ENCODE peak calls at places on chromosome 12, in nine cellular contexts. A is heart right ventricle, P is colonic mucosa, Q is left ventricle myocardium inferior, R is right atrium auricular region, Z is ascending aorta, N is aorta, Y is pancreas, G is esophagus muscularis mucosa. W is an unnamed sample.

GRCh38 chr12:131090254-131091210 is 136.8 kb downstream of the ADGRD1 start:
- DNase-seq in P (no peak), Y (peak), N (peak), A (no peak), R (no peak), G (no peak), Q (no peak), Z (peak), W (peak)

GRCh38 chr12:96157427-96157826 is 36.7 kb upstream of the ELK3 start:
- DNase-seq in A (no peak), P (no peak), G (no peak), N (no peak), Z (no peak), R (no peak), Y (no peak), Q (no peak), W (no peak)

GRCh38 chr12:88339254-88339949 is 197.3 kb downstream of the TMTC3 start:
- DNase-seq in Z (no peak), Y (no peak), A (no peak), N (no peak), P (no peak), G (no peak), Q (no peak), R (no peak), W (no peak)

GRCh38 chr12:25054783-25055144 is 105.9 kb upstream of the BCAT1 start:
- DNase-seq in N (no peak), P (no peak), Q (no peak), Y (no peak), A (no peak), R (no peak), Z (no peak), G (no peak), W (no peak)

GRCh38 chr12:47281667-47282171 is 202.0 kb upstream of the AMIGO2 start:
- DNase-seq in P (no peak), R (no peak), Q (no peak), G (no peak), N (no peak), A (no peak), Z (no peak), Y (no peak), W (no peak)

GRCh38 chr12:130448044-130448821 is 110.5 kb downstream of the PIWIL1 start:
- DNase-seq in P (no peak), A (no peak), Z (no peak), Y (no peak), R (no peak), Q (no peak), G (no peak), N (no peak), W (peak)

GRCh38 chr12:80192087-80192486 is 92.8 kb downstream of the OTOGL start:
- DNase-seq in N (no peak), Q (no peak), Y (no peak), A (no peak), Z (no peak), R (no peak), P (no peak), G (no peak), W (no peak)

GRCh38 chr12:42716521-42716920 is 127.0 kb upstream of the PRICKLE1 start:
- DNase-seq in P (no peak), R (no peak), Q (no peak), A (no peak), Z (no peak), G (no peak), N (no peak), Y (no peak), W (no peak)

GRCh38 chr12:45286621-45287020 is 70.7 kb downstream of the ANO6 start:
- DNase-seq in R (no peak), N (no peak), G (no peak), Z (no peak), A (no peak), P (no peak), Q (no peak), Y (no peak), W (no peak)

GRCh38 chr12:48004039-48004940 is at the start of gene COL2A1:
- DNase-seq in A (no peak), Q (no peak), P (no peak), N (no peak), Z (no peak), Y (no peak), R (no peak), G (no peak), W (no peak)

DNA sequence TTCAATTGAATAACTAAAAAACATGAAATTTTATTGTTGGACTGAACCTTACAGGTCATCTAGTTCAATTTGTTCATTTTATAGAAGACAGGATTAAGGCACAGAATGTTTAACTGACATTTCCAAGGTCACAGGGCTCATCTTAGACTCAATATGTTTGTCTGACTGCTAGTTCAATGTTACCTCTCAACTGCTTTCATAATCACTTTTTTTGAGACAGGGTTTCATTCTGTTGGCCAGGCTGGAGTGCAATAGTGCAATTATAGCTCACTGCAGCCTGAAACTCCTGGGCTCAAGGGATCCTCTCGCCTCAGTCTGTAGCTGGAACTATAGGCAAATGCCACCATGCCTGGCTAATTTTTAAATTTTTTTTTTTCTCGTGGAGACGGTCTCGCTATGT is 24.4 kb upstream of the ITGA5 start:
- DNase-seq in R (no peak), A (no peak), Z (no peak), Q (no peak), N (no peak), P (no peak), Y (no peak), G (no peak), W (no peak)
- H3K27ac ChIP-seq in R (no peak), A (no peak), Z (no peak), Q (no peak), N (no peak), P (no peak), Y (no peak), G (no peak), W (no peak)

GRCh38 chr12:2300886-2301285 is 248.1 kb downstream of the CACNA1C start:
- DNase-seq in Y (no peak), P (no peak), Z (peak), Q (no peak), R (no peak), A (no peak), G (no peak), N (no peak), W (no peak)
- H3K27ac ChIP-seq in Y (no peak), P (no peak), Z (peak), Q (peak), R (peak), A (peak), G (peak), N (peak), W (no peak)

GRCh38 chr12:69783365-69783764 is 41.7 kb upstream of the MYRFL start:
- DNase-seq in N (no peak), R (no peak), A (no peak), G (no peak), Z (no peak), Q (no peak), P (no peak), Y (no peak), W (no peak)

GRCh38 chr12:69792533-69792932 is 32.5 kb upstream of the MYRFL start:
- DNase-seq in Z (no peak), P (no peak), Q (no peak), R (no peak), G (no peak), A (no peak), Y (no peak), N (no peak), W (no peak)

DNA sequence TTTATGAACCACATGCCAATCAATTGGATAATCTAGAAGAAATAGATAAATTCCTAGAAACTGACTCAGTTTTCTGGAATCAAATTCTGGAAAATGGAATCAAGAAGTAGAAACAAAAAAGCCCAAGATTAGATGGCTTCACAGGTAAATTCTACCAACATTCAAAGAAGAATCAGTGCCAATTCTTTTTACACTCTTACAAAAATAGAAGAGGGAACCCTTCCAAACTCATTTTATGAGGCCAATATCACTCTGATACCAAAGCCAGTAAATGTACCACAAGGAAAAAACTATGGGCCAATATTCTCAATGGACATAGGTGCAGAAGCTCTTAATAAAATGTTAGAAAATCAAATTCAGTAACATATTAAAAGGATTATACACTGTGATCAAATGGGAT is 35.7 kb upstream of the MYRFL start:
- DNase-seq in Q (no peak), G (no peak), R (no peak), Y (no peak), N (no peak), P (no peak), A (no peak), Z (no peak), W (no peak)
- H3K27ac ChIP-seq in Q (no peak), G (no peak), R (no peak), Y (no peak), N (no peak), P (no peak), A (no peak), Z (no peak), W (no peak)

GRCh38 chr12:29581641-29582040 is 84.2 kb upstream of the OVCH1 start:
- DNase-seq in R (no peak), A (no peak), Z (no peak), Y (no peak), Q (no peak), N (no peak), P (no peak), G (no peak), W (no peak)
- H3K27ac ChIP-seq in R (peak), A (peak), Z (peak), Y (no peak), Q (peak), N (no peak), P (peak), G (no peak), W (no peak)

DNA sequence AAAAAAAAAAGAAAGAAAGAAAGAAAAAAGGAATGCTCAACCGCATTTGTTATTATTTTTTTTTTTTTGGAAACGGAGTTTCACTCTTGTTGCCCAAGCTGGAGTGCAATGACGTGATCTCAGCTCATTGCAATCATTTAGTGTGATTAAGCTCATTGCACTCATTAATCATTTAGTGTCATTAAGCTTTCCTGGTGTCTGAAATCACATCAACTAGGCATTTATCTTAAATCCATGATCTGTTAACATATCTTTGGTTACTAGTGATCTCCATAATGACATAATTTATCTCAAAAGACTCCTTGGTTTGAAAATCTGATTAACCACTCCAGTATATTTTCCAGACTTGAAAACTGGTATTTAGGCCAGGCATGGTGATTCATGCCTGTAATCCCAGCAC is 26.3 kb downstream of the ETFBKMT start:
- DNase-seq in G (no peak), A (no peak), R (no peak), N (no peak), Y (no peak), Q (no peak), Z (no peak), P (no peak), W (no peak)
- H3K27ac ChIP-seq in G (no peak), A (no peak), R (no peak), N (no peak), Y (no peak), Q (no peak), Z (no peak), P (no peak), W (no peak)

GRCh38 chr12:34347367-34347766 is 325.1 kb downstream of the ALG10 start:
- DNase-seq in R (no peak), G (no peak), A (no peak), P (no peak), Y (no peak), Q (no peak), N (no peak), Z (no peak), W (no peak)

GRCh38 chr12:34344851-34345522 is 322.7 kb downstream of the ALG10 start:
- DNase-seq in Z (no peak), G (no peak), Y (no peak), Q (no peak), N (no peak), P (no peak), R (no peak), A (no peak), W (no peak)

GRCh38 chr12:34343766-34344165 is 321.5 kb downstream of the ALG10 start:
- DNase-seq in R (no peak), N (no peak), A (no peak), Y (no peak), P (no peak), Z (no peak), Q (no peak), G (no peak), W (no peak)

GRCh38 chr12:34346372-34347034 is 324.2 kb downstream of the ALG10 start:
- DNase-seq in G (no peak), Z (no peak), N (no peak), Q (no peak), P (no peak), R (no peak), A (no peak), Y (no peak), W (no peak)

GRCh38 chr12:34345801-34346200 is 323.5 kb downstream of the ALG10 start:
- DNase-seq in N (no peak), Z (no peak), R (no peak), Y (no peak), P (no peak), A (no peak), Q (no peak), G (no peak), W (no peak)
- H3K27ac ChIP-seq in N (no peak), Z (no peak), R (no peak), Y (no peak), P (no peak), A (no peak), Q (no peak), G (no peak), W (no peak)

GRCh38 chr12:76329606-76330005 is 18.6 kb downstream of the BBS10 start:
- DNase-seq in Y (no peak), N (no peak), P (no peak), G (no peak), R (no peak), Z (no peak), A (no peak), Q (no peak), W (no peak)
- H3K27ac ChIP-seq in Y (no peak), N (no peak), P (no peak), G (no peak), R (no peak), Z (no peak), A (no peak), Q (no peak), W (no peak)

GRCh38 chr12:91418691-91419090 is 236.1 kb upstream of the DCN start:
- DNase-seq in G (no peak), Y (no peak), N (no peak), P (no peak), R (no peak), Q (no peak), A (no peak), Z (no peak), W (no peak)

GRCh38 chr12:91417649-91418048 is 235.0 kb upstream of the DCN start:
- DNase-seq in R (no peak), Z (no peak), Y (no peak), Q (no peak), P (no peak), N (no peak), G (no peak), A (no peak), W (no peak)

GRCh38 chr12:91414636-91415035 is 232.0 kb upstream of the DCN start:
- DNase-seq in Z (no peak), R (no peak), Q (no peak), G (no peak), A (no peak), Y (no peak), P (no peak), N (no peak), W (no peak)

GRCh38 chr12:91413591-91413990 is 231.0 kb upstream of the DCN start:
- DNase-seq in Y (no peak), A (no peak), Q (no peak), R (no peak), P (peak), N (no peak), G (no peak), Z (no peak), W (no peak)

DNA sequence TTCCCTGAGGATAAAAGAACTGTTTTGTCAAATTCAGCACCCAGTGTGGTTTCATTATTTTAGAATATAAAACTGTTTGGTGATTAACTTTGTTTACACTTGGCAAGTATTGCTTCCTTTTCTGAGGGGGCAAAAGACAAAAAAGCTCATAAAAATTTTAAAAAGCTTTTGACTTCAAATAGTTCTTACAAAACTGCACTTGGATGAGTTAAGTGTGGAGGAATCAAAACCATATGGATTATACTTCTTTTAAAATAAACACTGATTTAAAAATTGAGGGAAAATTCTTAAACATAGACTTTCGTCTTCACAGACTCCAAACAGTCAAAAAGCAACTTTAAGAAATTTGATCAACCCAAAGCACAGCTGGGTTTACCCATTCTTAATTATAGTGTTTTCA is 231.5 kb upstream of the DCN start:
- DNase-seq in Q (no peak), A (no peak), R (no peak), G (no peak), N (no peak), Z (no peak), P (no peak), Y (no peak), W (no peak)
- H3K27ac ChIP-seq in Q (no peak), A (no peak), R (no peak), G (no peak), N (no peak), Z (no peak), P (peak), Y (no peak), W (no peak)

GRCh38 chr12:4203772-4204376 is 69.7 kb upstream of the CCND2 start:
- DNase-seq in A (no peak), P (no peak), Z (no peak), R (peak), G (peak), Q (no peak), N (no peak), Y (no peak), W (no peak)
- H3K27ac ChIP-seq in A (no peak), P (no peak), Z (no peak), R (no peak), G (no peak), Q (no peak), N (no peak), Y (no peak), W (no peak)